ENCODE peak calls at places on chromosome 16, in four cellular contexts. I, B, L and Y are unnamed samples.

GRCh38 chr16:89841275-89841674 is 13.0 kb downstream of the SPIRE2 start:
- DNase-seq in B (no peak), I (no peak), L (no peak), Y (no peak)

GRCh38 chr16:10662212-10662611 is 32.5 kb downstream of the TEKT5 start:
- DNase-seq in L (no peak), B (no peak), I (no peak), Y (no peak)

GRCh38 chr16:82016268-82016667 is 5.0 kb upstream of the SDR42E1 start:
- DNase-seq in L (peak; percentile 24), B (peak; percentile 36), I (no peak), Y (no peak)

GRCh38 chr16:50653633-50654524 is 27.2 kb downstream of the SNX20 start:
- DNase-seq in B (no peak), L (no peak), I (no peak), Y (no peak)

GRCh38 chr16:89187337-89188063 is 12.8 kb downstream of the SLC22A31 start:
- DNase-seq in I (no peak), L (peak; percentile 22), B (no peak), Y (no peak)

GRCh38 chr16:74169687-74170522 is 126.7 kb upstream of the PSMD7 start:
- DNase-seq in I (no peak), L (peak; percentile 97), B (no peak), Y (no peak)

GRCh38 chr16:25257504-25257955 is at the start of gene ZKSCAN2:
- DNase-seq in L (peak; percentile 89), B (peak; percentile 74), I (peak; percentile 40), Y (no peak)

GRCh38 chr16:75193730-75194444 is 13.1 kb downstream of the CTRB2 start:
- DNase-seq in I (no peak), B (no peak), L (no peak), Y (no peak)

GRCh38 chr16:81997738-81998137 is 13.5 kb downstream of the SDR42E1 start:
- DNase-seq in I (no peak), L (peak; percentile 71), B (peak; percentile 26), Y (no peak)

GRCh38 chr16:52271088-52271487 is 275.9 kb downstream of the TOX3 start:
- DNase-seq in L (no peak), B (no peak), I (no peak), Y (no peak)

GRCh38 chr16:56192971-56193936 is 2.0 kb downstream of the GNAO1 start:
- DNase-seq in I (no peak), L (no peak), B (no peak), Y (no peak)

GRCh38 chr16:50416388-50416787 is 47.6 kb upstream of the BRD7 start:
- DNase-seq in L (no peak), I (no peak), B (no peak), Y (no peak)

GRCh38 chr16:87602005-87602790 is at the start of gene JPH3:
- DNase-seq in B (no peak), L (no peak), I (no peak), Y (no peak)

GRCh38 chr16:66408181-66409048 is 18.7 kb upstream of the BEAN1 start:
- DNase-seq in B (peak; percentile 57), L (peak; percentile 59), I (no peak), Y (peak; percentile 90)

GRCh38 chr16:4918790-4919210 is 18.1 kb downstream of the PPL start:
- DNase-seq in L (no peak), B (no peak), I (no peak), Y (no peak)

GRCh38 chr16:11253009-11253994 is 2.7 kb downstream of the SOCS1 start:
- DNase-seq in L (peak; percentile 73), B (no peak), I (no peak), Y (no peak)

GRCh38 chr16:49332589-49333267 is 40.9 kb upstream of the C16orf78 start:
- DNase-seq in I (no peak), L (no peak), B (no peak), Y (no peak)

GRCh38 chr16:67006930-67007658 is 18.7 kb downstream of the CES4A start:
- DNase-seq in L (no peak), B (no peak), I (no peak), Y (no peak)

GRCh38 chr16:4494746-4495490 is 18.7 kb downstream of the HMOX2 start:
- DNase-seq in L (peak; percentile 72), I (no peak), B (no peak), Y (no peak)

GRCh38 chr16:66335704-66336329 is 30.7 kb upstream of the CDH5 start:
- DNase-seq in B (no peak), L (peak; percentile 85), I (no peak), Y (no peak)

GRCh38 chr16:58392215-58393137 is at the start of gene GINS3:
- DNase-seq in I (peak; percentile 48), L (peak; percentile 91), B (peak; percentile 93), Y (no peak)

GRCh38 chr16:1509307-1510221 is 16.4 kb downstream of the TELO2 start:
- DNase-seq in L (no peak), I (no peak), B (no peak), Y (no peak)

GRCh38 chr16:1089822-1090619 is 6.0 kb downstream of the C1QTNF8 start:
- DNase-seq in L (no peak), B (peak; percentile 72), I (no peak), Y (no peak)

GRCh38 chr16:66695935-66696668 is 441 bp downstream of the CMTM4 start:
- DNase-seq in I (no peak), B (peak; percentile 36), L (no peak), Y (no peak)

GRCh38 chr16:10658943-10659342 is 35.8 kb downstream of the TEKT5 start:
- DNase-seq in L (no peak), B (no peak), I (no peak), Y (no peak)

GRCh38 chr16:73176577-73177013 is 128.7 kb upstream of the ZFHX3 start:
- DNase-seq in I (no peak), B (peak; percentile 48), L (peak; percentile 96), Y (peak; percentile 56)

GRCh38 chr16:68642436-68643064 is 2.6 kb upstream of the CDH3 start:
- DNase-seq in L (no peak), B (no peak), I (no peak), Y (no peak)

GRCh38 chr16:66996324-66996982 is 8.1 kb downstream of the CES4A start:
- DNase-seq in L (peak; percentile 92), B (no peak), I (no peak), Y (no peak)

GRCh38 chr16:73196670-73197069 is 148.7 kb upstream of the ZFHX3 start:
- DNase-seq in L (peak; percentile 77), B (peak; percentile 80), I (peak; percentile 24), Y (peak; percentile 2)

GRCh38 chr16:12462690-12463646 is 340.7 kb downstream of the CPPED1 start:
- DNase-seq in B (no peak), I (no peak), L (peak; percentile 35), Y (no peak)

DNA sequence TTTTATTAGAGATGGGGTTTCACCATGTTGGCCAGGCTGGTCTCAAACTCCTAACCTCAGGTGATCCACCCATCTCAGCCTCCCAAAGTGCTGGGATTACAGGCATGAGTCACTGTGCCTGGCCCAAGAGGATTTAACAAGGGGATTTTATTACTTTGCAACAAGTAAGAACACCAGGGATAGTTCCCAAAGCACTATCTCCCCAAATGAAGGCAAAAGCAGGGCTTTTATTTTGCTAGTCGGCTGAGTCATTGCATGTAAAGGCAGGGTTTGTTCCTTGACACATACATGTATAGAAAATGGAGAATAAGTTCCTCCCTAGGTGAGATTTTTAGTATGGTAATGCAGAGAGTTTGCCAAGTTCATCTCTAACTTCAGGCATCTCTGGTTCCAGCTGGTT is 24.0 kb downstream of the REXO5 start:
- DNase-seq in L (no peak), I (no peak), B (no peak), Y (no peak)
- H3K4me2 ChIP-seq in L (no peak overlapping the region), I (no peak overlapping the region), B (no peak overlapping the region), Y (no peak overlapping the region)

DNA sequence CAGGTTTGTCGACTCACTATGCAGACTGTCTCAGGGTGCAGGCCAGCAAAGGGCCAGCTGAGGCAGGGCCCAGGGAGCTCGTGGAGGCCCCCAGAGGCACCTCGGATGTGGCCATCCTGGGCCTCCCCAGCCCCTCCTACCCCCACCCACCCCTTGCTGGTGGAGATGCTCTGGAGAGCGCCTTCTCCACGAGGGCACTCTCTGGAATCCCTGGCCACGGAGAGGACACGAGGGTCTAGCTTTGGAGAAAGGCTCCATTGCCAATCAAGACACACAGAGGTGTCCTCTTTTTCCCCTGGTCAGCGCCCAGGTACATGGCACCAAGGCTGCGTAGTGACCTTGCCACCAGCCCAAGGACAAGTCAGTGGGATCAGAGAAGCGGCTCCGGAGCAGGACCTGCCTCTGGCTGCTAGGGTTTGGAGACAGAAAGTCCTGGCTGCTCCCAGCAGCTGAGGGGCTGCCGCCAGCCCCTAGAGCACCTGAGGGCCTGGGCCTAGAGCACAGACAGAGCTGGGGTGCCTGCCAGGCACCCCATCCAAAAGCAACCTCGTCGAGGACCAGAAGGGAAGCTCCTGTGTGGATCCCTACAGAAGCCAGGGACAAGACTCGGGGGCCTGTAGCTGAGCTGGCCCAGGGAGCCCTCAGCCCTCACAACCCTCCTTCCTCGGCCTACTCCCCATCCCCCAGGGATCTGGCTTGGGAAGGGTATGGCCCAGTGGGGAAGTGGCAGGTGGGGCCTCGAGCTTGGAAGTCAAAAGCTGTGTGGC is 18.7 kb downstream of the ARL2BP start:
- DNase-seq in L (no peak), B (no peak), I (no peak), Y (no peak)
- H3K4me1 ChIP-seq in L (no peaks in the 10 kb centered on the region), B (peaks cover 9% of the 10 kb centered on the region), I (peaks cover 3% of the 10 kb centered on the region), Y (peaks cover 68% of the 10 kb centered on the region)

GRCh38 chr16:17397499-17397891 is 73.3 kb downstream of the XYLT1 start:
- DNase-seq in B (peak; percentile 41), L (peak; percentile 58), I (no peak), Y (no peak)
- H3K4me2 ChIP-seq in B (peak overlapping the region; percentile 49), L (no peak overlapping the region), I (no peak overlapping the region), Y (no peak overlapping the region)

GRCh38 chr16:8952281-8952751 is 11.4 kb downstream of the USP7 start:
- DNase-seq in I (no peak), L (no peak), B (no peak), Y (no peak)

GRCh38 chr16:8949536-8950418 is 13.9 kb downstream of the USP7 start:
- DNase-seq in B (no peak), L (no peak), I (no peak), Y (no peak)

GRCh38 chr16:8953064-8953463 is 10.6 kb downstream of the USP7 start:
- DNase-seq in I (no peak), B (no peak), L (no peak), Y (no peak)

GRCh38 chr16:8950580-8951077 is 13.1 kb downstream of the USP7 start:
- DNase-seq in L (peak; percentile 63), B (no peak), I (no peak), Y (no peak)

DNA sequence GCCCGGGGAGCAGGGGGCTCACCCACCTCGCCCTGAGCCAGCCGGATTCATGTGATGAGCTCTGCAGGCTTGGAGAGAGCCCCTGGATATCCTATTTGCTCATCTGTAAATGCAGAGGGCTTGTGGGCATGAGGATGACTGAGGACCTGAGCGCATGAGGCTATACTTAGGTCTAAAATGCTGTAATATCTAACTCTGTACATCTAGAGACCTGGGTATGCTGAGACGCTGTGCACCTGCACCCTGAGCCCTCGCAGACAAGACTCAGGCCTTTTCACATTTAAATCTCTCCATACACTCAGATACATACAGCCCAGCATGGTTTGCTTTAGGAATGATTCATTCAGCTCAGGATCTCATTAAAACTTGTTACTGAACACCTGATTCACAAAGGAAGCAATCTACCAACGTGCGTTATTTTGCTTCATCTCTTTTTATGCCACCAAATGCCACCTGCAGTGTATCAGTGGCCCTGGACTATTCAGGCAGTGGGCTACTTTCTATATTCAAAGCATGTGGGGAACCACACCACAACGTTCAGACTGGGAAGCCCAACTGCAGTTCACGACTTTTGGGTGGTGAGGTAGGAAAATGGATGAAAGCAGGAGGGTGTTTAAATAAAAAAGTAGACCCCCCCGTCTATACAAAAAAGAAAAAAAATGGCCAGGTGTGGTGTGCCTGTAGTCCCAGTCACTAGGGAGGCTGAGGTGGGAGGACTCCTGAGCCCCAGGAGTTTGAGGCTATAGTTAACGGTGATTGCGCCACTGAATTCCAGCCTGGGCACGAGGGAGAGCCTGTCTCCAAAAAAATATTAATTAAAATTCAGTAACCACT is 12.0 kb downstream of the USP7 start:
- DNase-seq in L (no peak), B (no peak), I (no peak), Y (no peak)
- H3K4me1 ChIP-seq in L (peaks cover 5% of the 10 kb centered on the region), B (peaks cover 27% of the 10 kb centered on the region), I (peaks cover 71% of the 10 kb centered on the region), Y (peaks cover under 1% of the 10 kb centered on the region)